ENCODE peak calls at places on chromosomes 6 and 20, in eight cellular contexts. Q is astrocyte, F is lower leg skin, L is cardiac fibroblast, E is body of pancreas, U is kidney, W is psoas muscle, A is astrocyte of the spinal cord. N is an unnamed sample.

GRCh38 chr6:52697903-52698302 is 27.0 kb downstream of the TMEM14A start:
- DNase-seq in Q (no peak), F (no peak), L (peak), E (no peak), U (no peak), W (no peak), A (no peak), N (peak)

GRCh38 chr6:116220172-116220571 is 33.7 kb downstream of the TSPYL4 start:
- DNase-seq in Q (peak), F (no peak), L (peak), E (no peak), U (no peak), W (no peak), A (peak), N (no peak)

GRCh38 chr6:107977283-107977682 is 19.3 kb upstream of the SEC63 start:
- DNase-seq in Q (peak), F (no peak), L (peak), E (no peak), U (no peak), W (no peak), A (peak), N (peak)

GRCh38 chr20:10954137-10954840 is 280.5 kb upstream of the JAG1 start:
- DNase-seq in Q (peak), F (peak), L (no peak), E (peak), U (peak), W (no peak), A (peak), N (no peak)

GRCh38 chr20:61623451-61623850 is 371.4 kb downstream of the CDH4 start:
- DNase-seq in Q (no peak), F (no peak), L (no peak), E (no peak), U (no peak), W (no peak), A (no peak), N (no peak)

GRCh38 chr20:54173653-54174451 is at the start of gene CYP24A1:
- DNase-seq in Q (no peak), F (no peak), L (no peak), E (no peak), U (no peak), W (no peak), A (no peak), N (no peak)

GRCh38 chr6:143542915-143543314 is 31.4 kb upstream of the FUCA2 start:
- DNase-seq in Q (no peak), F (no peak), L (no peak), E (no peak), U (no peak), W (no peak), A (no peak), N (no peak)

GRCh38 chr6:28154357-28154756 is 12.7 kb downstream of the ZKSCAN8 start:
- DNase-seq in Q (no peak), F (no peak), L (no peak), E (no peak), U (no peak), W (no peak), A (no peak), N (no peak)

GRCh38 chr6:82645536-82646230 is 282.1 kb downstream of the TPBG start:
- DNase-seq in Q (no peak), F (no peak), L (no peak), E (no peak), U (no peak), W (no peak), A (no peak), N (no peak)

GRCh38 chr20:43755390-43755789 is 28.6 kb upstream of the GTSF1L start:
- DNase-seq in Q (peak), F (no peak), L (peak), E (no peak), U (no peak), W (no peak), A (peak), N (peak)

GRCh38 chr20:11271319-11271718 is 597.5 kb upstream of the JAG1 start:
- DNase-seq in Q (no peak), F (no peak), L (no peak), E (peak), U (peak), W (no peak), A (no peak), N (no peak)

GRCh38 chr6:169975286-169975685 is 223.9 kb downstream of the ERMARD start:
- DNase-seq in Q (no peak), F (no peak), L (no peak), E (peak), U (peak), W (no peak), A (no peak), N (no peak)

GRCh38 chr6:166636191-166636938 is 9.3 kb upstream of the RPS6KA2 start:
- DNase-seq in Q (no peak), F (no peak), L (no peak), E (no peak), U (no peak), W (no peak), A (no peak), N (peak)

GRCh38 chr6:142942805-142943227 is 2.2 kb downstream of the HIVEP2 start:
- DNase-seq in Q (peak), F (no peak), L (peak), E (no peak), U (no peak), W (no peak), A (peak), N (peak)

GRCh38 chr6:169971951-169972651 is 220.7 kb downstream of the ERMARD start:
- DNase-seq in Q (no peak), F (no peak), L (no peak), E (peak), U (peak), W (no peak), A (no peak), N (no peak)

GRCh38 chr6:79710127-79710526 is 79.0 kb downstream of the SH3BGRL2 start:
- DNase-seq in Q (no peak), F (no peak), L (no peak), E (peak), U (no peak), W (no peak), A (no peak), N (no peak)

GRCh38 chr6:169274761-169275160 is 21.1 kb upstream of the THBS2 start:
- DNase-seq in Q (peak), F (no peak), L (peak), E (no peak), U (no peak), W (no peak), A (no peak), N (peak)

GRCh38 chr6:104940881-104941693 is 15.8 kb upstream of the LIN28B start:
- DNase-seq in Q (peak), F (no peak), L (peak), E (peak), U (peak), W (peak), A (peak), N (peak)

GRCh38 chr6:23656257-23656731 is 469.7 kb upstream of the NRSN1 start:
- DNase-seq in Q (peak), F (no peak), L (no peak), E (no peak), U (no peak), W (no peak), A (no peak), N (no peak)

GRCh38 chr6:168131464-168132415 is 52.7 kb upstream of the FRMD1 start:
- DNase-seq in Q (no peak), F (peak), L (no peak), E (no peak), U (peak), W (no peak), A (no peak), N (no peak)
- H3K4me3 ChIP-seq in Q (no peak), F (no peak), L (no peak), E (no peak), U (no peak), W (no peak), A (no peak), N (no peak)

DNA sequence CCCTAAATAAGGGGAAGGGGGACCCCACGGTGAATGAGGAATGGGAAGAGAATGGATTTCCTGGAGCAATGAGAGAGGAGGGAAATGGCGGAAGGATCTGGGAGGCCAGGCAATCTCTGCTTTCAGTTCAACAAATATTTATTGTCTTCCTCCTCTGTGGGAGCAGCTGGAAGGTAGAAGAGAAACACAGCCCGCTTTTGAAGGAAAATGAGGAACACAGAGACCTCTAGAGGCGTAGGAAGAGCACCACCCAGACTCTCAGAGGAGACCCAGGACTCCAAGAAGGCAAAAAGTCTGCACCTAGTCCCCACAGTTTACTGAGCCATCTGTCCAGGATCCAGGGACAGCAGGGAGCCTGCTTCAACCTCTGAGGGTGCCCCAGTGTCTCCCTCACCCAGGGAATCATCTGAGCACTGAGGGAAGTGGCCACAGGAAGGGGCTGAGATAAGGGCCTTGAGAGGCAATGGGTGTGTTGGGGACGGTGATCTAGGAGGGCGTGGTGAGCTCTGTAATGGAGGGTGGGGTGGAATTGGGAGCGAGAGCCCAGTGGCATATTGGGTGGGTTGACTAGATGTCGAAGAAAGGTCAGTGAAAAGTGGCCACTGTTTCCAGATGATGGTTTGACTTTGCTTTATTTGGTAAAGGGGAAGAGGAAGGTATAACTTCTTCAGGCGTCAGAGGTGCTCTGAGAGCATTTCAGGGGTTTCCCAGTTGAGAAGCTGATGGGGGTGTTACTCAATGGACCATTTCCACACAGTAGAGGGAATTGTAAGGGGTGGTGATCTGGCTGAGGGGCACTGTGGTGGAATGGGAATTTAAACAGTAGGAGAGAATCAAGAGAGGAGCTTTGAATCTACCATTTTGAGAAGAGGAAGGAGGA is 610 bp downstream of the PSORS1C1 start:
- DNase-seq in Q (peak), F (no peak), L (peak), E (no peak), U (peak), W (no peak), A (peak), N (peak)
- TF ChIP-seq CTCF in Q (peak), F (no peak), L (peak), E (no peak), U (no peak), W (no peak), A (peak), N (peak)

GRCh38 chr6:32436995-32437836 is 2.5 kb upstream of the HLA-DRA start:
- DNase-seq in Q (no peak), F (no peak), L (peak), E (no peak), U (no peak), W (no peak), A (no peak), N (peak)
- H3K4me3 ChIP-seq in Q (no peak), F (no peak), L (no peak), E (no peak), U (no peak), W (no peak), A (no peak), N (no peak)

GRCh38 chr6:133854633-133855598 is 34.0 kb upstream of the TCF21 start:
- DNase-seq in Q (no peak), F (no peak), L (no peak), E (no peak), U (peak), W (no peak), A (no peak), N (no peak)
- TF ChIP-seq CTCF in Q (no peak), F (no peak), L (no peak), E (no peak), U (no peak), W (no peak), A (peak), N (no peak)

DNA sequence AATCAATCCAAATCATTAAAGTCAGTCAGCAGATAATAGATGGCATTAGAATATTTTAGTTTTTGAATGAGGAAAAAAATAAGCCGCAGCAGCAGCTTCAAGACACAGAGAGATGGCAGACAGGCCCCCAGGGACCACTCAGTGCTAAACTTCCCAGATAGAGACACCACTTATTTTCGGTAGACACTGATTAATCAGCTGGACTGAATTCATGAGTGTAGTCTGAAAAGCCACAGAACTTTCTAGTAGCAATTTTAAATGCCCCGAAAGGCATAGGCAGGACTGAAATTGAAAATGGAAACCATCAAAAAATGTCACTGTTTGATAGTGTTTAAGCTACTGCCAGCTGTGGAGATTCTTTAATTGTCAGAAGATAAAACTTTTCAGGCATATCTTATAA is 3.1 kb upstream of the CLDN20 start:
- DNase-seq in Q (no peak), F (no peak), L (no peak), E (no peak), U (no peak), W (no peak), A (no peak), N (no peak)
- H3K4me3 ChIP-seq in Q (no peak), F (no peak), L (no peak), E (no peak), U (no peak), W (no peak), A (no peak), N (no peak)